ENCODE peak calls at places on chromosomes 16 and 17, in nine cellular contexts. B is mammary epithelial cell, U is neural progenitor cell, Z is K562, A is PC-9, Q is astrocyte, T is GM12878, N is PC-3, M is GM23338. S is an unnamed sample.

GRCh38 chr17:71217769-71218168 is 903.1 kb upstream of the SOX9 start:
- DNase-seq in B (peak; percentile 72), U (no peak), Z (no peak), A (peak; percentile 35), Q (peak; percentile 49), T (no peak), N (peak; percentile 23), M (no peak), S (peak; percentile 61)

GRCh38 chr16:3113765-3114479 is 1.5 kb downstream of the ZNF205 start:
- DNase-seq in B (no peak), U (no peak), Z (peak; percentile 51), A (no peak), Q (no peak), T (no peak), N (peak; percentile 32), M (no peak), S (peak; percentile 34)

GRCh38 chr17:78650093-78650715 is 73.0 kb upstream of the DNAH17 start:
- DNase-seq in B (no peak), U (no peak), Z (no peak), A (no peak), Q (no peak), T (no peak), N (no peak), M (peak; percentile 24), S (no peak)

GRCh38 chr16:57533366-57533617 is 3.1 kb downstream of the CCDC102A start:
- DNase-seq in B (no peak), U (no peak), Z (no peak), A (no peak), Q (no peak), T (no peak), N (no peak), M (no peak), S (no peak)

GRCh38 chr17:2237960-2238359 is 65.6 kb downstream of the SMG6 start:
- DNase-seq in B (no peak), U (no peak), Z (no peak), A (no peak), Q (no peak), T (no peak), N (no peak), M (no peak), S (no peak)

GRCh38 chr17:51000835-51001638 is 119.6 kb downstream of the SPAG9 start:
- DNase-seq in B (peak; percentile 44), U (peak; percentile 70), Z (no peak), A (peak; percentile 62), Q (peak; percentile 57), T (peak; percentile 27), N (peak; percentile 86), M (peak; percentile 84), S (peak; percentile 66)

GRCh38 chr17:49497147-49498036 is 2.3 kb downstream of the NGFR start:
- DNase-seq in B (peak; percentile 39), U (peak; percentile 94), Z (no peak), A (no peak), Q (peak; percentile 41), T (no peak), N (peak; percentile 18), M (peak; percentile 87), S (peak; percentile 63)

GRCh38 chr16:79587897-79588296 is 12.6 kb downstream of the MAF start:
- DNase-seq in B (no peak), U (no peak), Z (no peak), A (no peak), Q (no peak), T (no peak), N (no peak), M (no peak), S (no peak)

GRCh38 chr17:72416054-72416691 is 295.4 kb downstream of the SOX9 start:
- DNase-seq in B (peak; percentile 96), U (peak; percentile 41), Z (no peak), A (no peak), Q (peak; percentile 34), T (peak; percentile 20), N (no peak), M (peak; percentile 17), S (no peak)

GRCh38 chr17:82815790-82816305 is 24.0 kb downstream of the ZNF750 start:
- DNase-seq in B (no peak), U (no peak), Z (no peak), A (no peak), Q (no peak), T (no peak), N (no peak), M (no peak), S (no peak)

GRCh38 chr17:3004150-3004801 is 59.1 kb downstream of the OR1D5 start:
- DNase-seq in B (peak; percentile 93), U (no peak), Z (no peak), A (peak; percentile 89), Q (peak; percentile 90), T (peak; percentile 40), N (peak; percentile 97), M (no peak), S (peak; percentile 99)

GRCh38 chr16:82660078-82660645 is 33.4 kb downstream of the CDH13 start:
- DNase-seq in B (peak; percentile 51), U (no peak), Z (no peak), A (no peak), Q (peak; percentile 57), T (no peak), N (no peak), M (peak; percentile 26), S (peak; percentile 57)

GRCh38 chr17:65627892-65628622 is 66.6 kb upstream of the AXIN2 start:
- DNase-seq in B (peak; percentile 20), U (no peak), Z (no peak), A (peak; percentile 82), Q (peak; percentile 71), T (no peak), N (peak; percentile 98), M (no peak), S (peak; percentile 78)

GRCh38 chr17:47632991-47633390 is 16.7 kb upstream of the KPNB1 start:
- DNase-seq in B (no peak), U (no peak), Z (no peak), A (no peak), Q (no peak), T (no peak), N (no peak), M (no peak), S (no peak)

GRCh38 chr16:3793161-3793576 is 75.8 kb upstream of the TRAP1 start:
- DNase-seq in B (no peak), U (no peak), Z (no peak), A (no peak), Q (peak; percentile 21), T (no peak), N (no peak), M (peak; percentile 35), S (peak; percentile 24)

GRCh38 chr16:85616608-85617311 is 3.6 kb downstream of the GSE1 start:
- DNase-seq in B (no peak), U (no peak), Z (no peak), A (no peak), Q (no peak), T (peak; percentile 51), N (no peak), M (no peak), S (no peak)

GRCh38 chr17:34117811-34118210 is 137.3 kb upstream of the CCL2 start:
- DNase-seq in B (no peak), U (no peak), Z (no peak), A (no peak), Q (no peak), T (no peak), N (no peak), M (no peak), S (no peak)

GRCh38 chr17:31674717-31675349 is 184.2 kb downstream of the COPRS start:
- DNase-seq in B (peak; percentile 91), U (no peak), Z (no peak), A (peak; percentile 79), Q (peak; percentile 63), T (no peak), N (peak; percentile 75), M (no peak), S (peak; percentile 53)

GRCh38 chr16:554640-555413 is 5.4 kb upstream of the PRR35 start:
- DNase-seq in B (peak; percentile 47), U (no peak), Z (no peak), A (no peak), Q (peak; percentile 52), T (no peak), N (no peak), M (no peak), S (peak; percentile 80)

GRCh38 chr17:18183334-18184142 is at the start of gene ALKBH5:
- DNase-seq in B (peak; percentile 99), U (peak; percentile 99), Z (peak; percentile 95), A (peak; percentile 98), Q (peak; percentile 100), T (peak; percentile 97), N (peak; percentile 99), M (peak; percentile 99), S (peak; percentile 100)
- TF ChIP-seq CTCF in B (no peak), U (peak; percentile 42), Z (peak; percentile 21), A (peak; percentile 41), Q (peak; percentile 24), T (peak; percentile 35), N (peak; percentile 42), M (peak; percentile 30), S (no peak)

GRCh38 chr16:87836346-87836843 is 32.9 kb downstream of the SLC7A5 start:
- DNase-seq in B (no peak), U (no peak), Z (no peak), A (no peak), Q (no peak), T (no peak), N (no peak), M (no peak), S (no peak)
- H4K20me1 ChIP-seq in B (peaks cover 2% of the 10 kb centered on the region), U (peaks cover 3% of the 10 kb centered on the region), Z (peaks cover 25% of the 10 kb centered on the region), A (peaks cover 40% of the 10 kb centered on the region), Q (peaks cover 78% of the 10 kb centered on the region), T (no peaks in the 10 kb centered on the region), N (no peaks in the 10 kb centered on the region), M (peaks cover 5% of the 10 kb centered on the region), S (no peaks in the 10 kb centered on the region)

GRCh38 chr16:20774703-20775362 is 11.0 kb downstream of the ACSM3 start:
- DNase-seq in B (peak; percentile 68), U (peak; percentile 76), Z (peak; percentile 54), A (no peak), Q (peak; percentile 25), T (peak; percentile 9), N (peak; percentile 83), M (peak; percentile 92), S (peak; percentile 42)
- TF ChIP-seq CTCF in B (peak; percentile 93), U (peak; percentile 72), Z (peak; percentile 76), A (peak; percentile 74), Q (peak; percentile 59), T (peak; percentile 92), N (peak; percentile 80), M (peak; percentile 95), S (peak; percentile 87)

GRCh38 chr16:59440502-59440901 is 706.4 kb upstream of the GOT2 start:
- DNase-seq in B (no peak), U (no peak), Z (no peak), A (no peak), Q (no peak), T (no peak), N (no peak), M (no peak), S (no peak)
- H4K20me1 ChIP-seq in B (no peaks in the 10 kb centered on the region), U (no peaks in the 10 kb centered on the region), Z (no peaks in the 10 kb centered on the region), A (no peaks in the 10 kb centered on the region), Q (no peaks in the 10 kb centered on the region), T (no peaks in the 10 kb centered on the region), N (no peaks in the 10 kb centered on the region), M (no peaks in the 10 kb centered on the region), S (no peaks in the 10 kb centered on the region)

GRCh38 chr17:4156750-4157381 is 13.9 kb downstream of the CYB5D2 start:
- DNase-seq in B (no peak), U (peak; percentile 29), Z (peak; percentile 56), A (no peak), Q (no peak), T (no peak), N (no peak), M (peak; percentile 86), S (no peak)
- TF ChIP-seq CTCF in B (no peak), U (peak; percentile 38), Z (peak; percentile 42), A (no peak), Q (no peak), T (peak; percentile 20), N (peak; percentile 20), M (peak; percentile 61), S (no peak)